ENCODE peak calls at places on chromosomes 13 and 19, in ten cellular contexts. O, A, I, H, G, V, K, Q, J and D are unnamed samples.

GRCh38 chr13:108154421-108154858 is 60.9 kb downstream of the LIG4 start:
- DNase-seq in O (peak; percentile 18), H (peak; percentile 81), K (no peak), A (no peak), I (no peak), V (no peak), Q (no peak), G (no peak), J (no peak), D (no peak)

GRCh38 chr13:112241288-112241687 is 134.9 kb upstream of the SPACA7 start:
- DNase-seq in J (no peak), A (no peak), H (no peak), O (no peak), I (no peak), G (no peak), K (no peak), Q (no peak), V (no peak), D (no peak)

GRCh38 chr19:18096258-18096657 is 1.3 kb upstream of the MAST3 start:
- DNase-seq in H (no peak), J (no peak), Q (no peak), K (no peak), V (no peak), I (no peak), A (no peak), G (no peak), O (no peak), D (no peak)

GRCh38 chr13:98977568-98978270 is at the start of gene DOCK9:
- DNase-seq in H (peak; percentile 43), I (no peak), J (no peak), O (peak; percentile 83), G (peak; percentile 65), K (peak; percentile 89), Q (peak; percentile 44), A (no peak), V (no peak), D (peak; percentile 91)

GRCh38 chr13:109945206-109945960 is 159.0 kb upstream of the IRS2 start:
- DNase-seq in A (no peak), H (no peak), V (no peak), G (peak; percentile 38), Q (no peak), J (peak; percentile 53), I (no peak), O (peak; percentile 66), K (peak; percentile 63), D (peak; percentile 93)

GRCh38 chr13:24747248-24748151 is 16.5 kb upstream of the RNF17 start:
- DNase-seq in A (no peak), G (no peak), I (peak; percentile 78), H (peak; percentile 40), K (peak; percentile 13), J (no peak), Q (no peak), V (no peak), O (peak; percentile 15), D (peak; percentile 19)

GRCh38 chr13:23696610-23697009 is 126.4 kb downstream of the TNFRSF19 start:
- DNase-seq in O (no peak), G (no peak), A (no peak), H (no peak), Q (no peak), V (no peak), K (no peak), J (no peak), I (no peak), D (no peak)

GRCh38 chr13:108549989-108550388 is 79.4 kb upstream of the MYO16 start:
- DNase-seq in G (no peak), Q (no peak), O (no peak), J (no peak), K (no peak), I (no peak), A (no peak), V (no peak), H (no peak), D (no peak)

GRCh38 chr13:99303863-99304521 is 3.2 kb downstream of the GPR183 start:
- DNase-seq in K (no peak), Q (no peak), J (no peak), I (peak; percentile 48), G (no peak), A (no peak), V (peak; percentile 84), H (no peak), O (peak; percentile 41), D (no peak)

GRCh38 chr19:14000691-14001365 is 5.3 kb downstream of the RFX1 start:
- DNase-seq in V (no peak), G (no peak), A (no peak), O (no peak), I (no peak), H (no peak), J (no peak), K (no peak), Q (no peak), D (no peak)